ENCODE peak calls at places on chromosomes 13 and 19, in ten cellular contexts. One of them, this sample, is unnamed.

GRCh38 chr19:50554212-50554611 is 14.0 kb downstream of the LRRC4B start:
- DNase-seq in WTC11: no peak
- DNase-seq in HAP-1: no peak
- DNase-seq in progenitor cell of endocrine pancreas: no peak
- DNase-seq in amygdala: no peak
- DNase-seq in mammary epithelial cell: no peak
- DNase-seq in mesenchymal stem cell: no peak
- DNase-seq in SK-N-SH: no peak
- DNase-seq in pancreas: no peak
- DNase-seq in germinal center: no peak
- DNase-seq in this sample: no peak

GRCh38 chr19:45099465-45100201 is 6.7 kb downstream of the PPP1R37 start:
- DNase-seq in WTC11: no peak
- DNase-seq in HAP-1: no peak
- DNase-seq in progenitor cell of endocrine pancreas: no peak
- DNase-seq in amygdala: no peak
- DNase-seq in mammary epithelial cell: peak
- DNase-seq in mesenchymal stem cell: no peak
- DNase-seq in SK-N-SH: no peak
- DNase-seq in pancreas: no peak
- DNase-seq in germinal center: no peak
- DNase-seq in this sample: no peak

GRCh38 chr13:59962343-59962742 is 201.4 kb downstream of the DIAPH3 start:
- DNase-seq in WTC11: no peak
- DNase-seq in HAP-1: no peak
- DNase-seq in progenitor cell of endocrine pancreas: no peak
- DNase-seq in amygdala: no peak
- DNase-seq in mammary epithelial cell: no peak
- DNase-seq in mesenchymal stem cell: no peak
- DNase-seq in SK-N-SH: no peak
- DNase-seq in pancreas: no peak
- DNase-seq in germinal center: no peak
- DNase-seq in this sample: no peak

GRCh38 chr19:39710333-39710890 is 6.1 kb downstream of the LGALS14 start:
- DNase-seq in WTC11: no peak
- DNase-seq in HAP-1: no peak
- DNase-seq in progenitor cell of endocrine pancreas: no peak
- DNase-seq in amygdala: no peak
- DNase-seq in mammary epithelial cell: no peak
- DNase-seq in mesenchymal stem cell: no peak
- DNase-seq in SK-N-SH: no peak
- DNase-seq in pancreas: no peak
- DNase-seq in germinal center: no peak
- DNase-seq in this sample: no peak

GRCh38 chr19:29785955-29786589 is 25.7 kb upstream of the CCNE1 start:
- DNase-seq in WTC11: peak
- DNase-seq in HAP-1: no peak
- DNase-seq in progenitor cell of endocrine pancreas: no peak
- DNase-seq in amygdala: no peak
- DNase-seq in mammary epithelial cell: no peak
- DNase-seq in mesenchymal stem cell: no peak
- DNase-seq in SK-N-SH: no peak
- DNase-seq in pancreas: no peak
- DNase-seq in germinal center: peak
- DNase-seq in this sample: no peak

GRCh38 chr19:6068711-6069110 is 41.6 kb downstream of the RFX2 start:
- DNase-seq in WTC11: no peak
- DNase-seq in HAP-1: no peak
- DNase-seq in progenitor cell of endocrine pancreas: no peak
- DNase-seq in amygdala: no peak
- DNase-seq in mammary epithelial cell: no peak
- DNase-seq in mesenchymal stem cell: no peak
- DNase-seq in SK-N-SH: no peak
- DNase-seq in pancreas: no peak
- DNase-seq in germinal center: no peak
- DNase-seq in this sample: no peak

GRCh38 chr19:7670150-7670784 is 1.4 kb downstream of the RETN start:
- DNase-seq in WTC11: peak
- DNase-seq in HAP-1: no peak
- DNase-seq in progenitor cell of endocrine pancreas: no peak
- DNase-seq in amygdala: no peak
- DNase-seq in mammary epithelial cell: no peak
- DNase-seq in mesenchymal stem cell: no peak
- DNase-seq in SK-N-SH: no peak
- DNase-seq in pancreas: no peak
- DNase-seq in germinal center: no peak
- DNase-seq in this sample: no peak

GRCh38 chr19:42092350-42092749 is 16.4 kb downstream of the ZNF574 start:
- DNase-seq in WTC11: peak
- DNase-seq in HAP-1: no peak
- DNase-seq in progenitor cell of endocrine pancreas: no peak
- DNase-seq in amygdala: no peak
- DNase-seq in mammary epithelial cell: peak
- DNase-seq in mesenchymal stem cell: no peak
- DNase-seq in SK-N-SH: peak
- DNase-seq in pancreas: no peak
- DNase-seq in germinal center: no peak
- DNase-seq in this sample: peak

GRCh38 chr13:21625366-21625765 is 21.4 kb upstream of the MICU2 start:
- DNase-seq in WTC11: no peak
- DNase-seq in HAP-1: peak
- DNase-seq in progenitor cell of endocrine pancreas: no peak
- DNase-seq in amygdala: no peak
- DNase-seq in mammary epithelial cell: peak
- DNase-seq in mesenchymal stem cell: peak
- DNase-seq in SK-N-SH: peak
- DNase-seq in pancreas: no peak
- DNase-seq in germinal center: peak
- DNase-seq in this sample: no peak

GRCh38 chr19:28426902-28427232 is 786.1 kb downstream of the UQCRFS1 start:
- DNase-seq in WTC11: no peak
- DNase-seq in HAP-1: no peak
- DNase-seq in progenitor cell of endocrine pancreas: no peak
- DNase-seq in amygdala: no peak
- DNase-seq in mammary epithelial cell: peak
- DNase-seq in mesenchymal stem cell: no peak
- DNase-seq in SK-N-SH: no peak
- DNase-seq in pancreas: no peak
- DNase-seq in germinal center: no peak
- DNase-seq in this sample: no peak

GRCh38 chr19:58538257-58539168 is 5.4 kb upstream of the TRIM28 start:
- DNase-seq in WTC11: peak
- DNase-seq in HAP-1: no peak
- DNase-seq in progenitor cell of endocrine pancreas: peak
- DNase-seq in amygdala: no peak
- DNase-seq in mammary epithelial cell: no peak
- DNase-seq in mesenchymal stem cell: no peak
- DNase-seq in SK-N-SH: no peak
- DNase-seq in pancreas: no peak
- DNase-seq in germinal center: no peak
- DNase-seq in this sample: no peak

GRCh38 chr19:14395710-14396338 is 14.6 kb downstream of the ADGRE5 start:
- DNase-seq in WTC11: no peak
- DNase-seq in HAP-1: no peak
- DNase-seq in progenitor cell of endocrine pancreas: no peak
- DNase-seq in amygdala: no peak
- DNase-seq in mammary epithelial cell: no peak
- DNase-seq in mesenchymal stem cell: no peak
- DNase-seq in SK-N-SH: no peak
- DNase-seq in pancreas: no peak
- DNase-seq in germinal center: no peak
- DNase-seq in this sample: no peak